ENCODE peak calls at places on chromosomes 2 and 18, in five cellular contexts. Z, Q, J, H and F are unnamed samples.
A peak's percentile ranks its signal among the peaks of the same experiment; 100 is the strongest.

GRCh38 chr2:42359304-42359749 is 1.7 kb downstream of the COX7A2L start:
- DNase-seq in Z (no peak), Q (no peak), J (peak; percentile 17), H (no peak), F (no peak)

GRCh38 chr2:63050916-63051794 is 525 bp downstream of the OTX1 start:
- DNase-seq in Z (no peak), Q (no peak), J (no peak), H (no peak), F (no peak)

GRCh38 chr2:74887961-74888670 is 54.2 kb downstream of the HK2 start:
- DNase-seq in Z (no peak), Q (no peak), J (peak; percentile 55), H (no peak), F (no peak)

GRCh38 chr2:41199320-41199719 is 747.4 kb upstream of the SLC8A1 start:
- DNase-seq in Z (no peak), Q (no peak), J (no peak), H (no peak), F (no peak)

GRCh38 chr2:190947139-190947538 is 66.5 kb downstream of the GLS start:
- DNase-seq in Z (no peak), Q (no peak), J (peak; percentile 40), H (peak; percentile 80), F (no peak)

GRCh38 chr2:156784034-156784433 is 347.9 kb downstream of the GPD2 start:
- DNase-seq in Z (no peak), Q (no peak), J (no peak), H (no peak), F (no peak)

GRCh38 chr2:33238111-33238510 is 238.3 kb upstream of the RASGRP3 start:
- DNase-seq in Z (no peak), Q (no peak), J (peak; percentile 94), H (no peak), F (no peak)

GRCh38 chr2:240060977-240061591 is 7.8 kb upstream of the OR6B3 start:
- DNase-seq in Z (no peak), Q (no peak), J (peak; percentile 57), H (peak; percentile 54), F (peak; percentile 11)

GRCh38 chr18:77078671-77079070 is 53.9 kb downstream of the MBP start:
- DNase-seq in Z (no peak), Q (no peak), J (no peak), H (no peak), F (no peak)

GRCh38 chr18:27789406-27789805 is 387.5 kb downstream of the CDH2 start:
- DNase-seq in Z (no peak), Q (no peak), J (no peak), H (no peak), F (no peak)

GRCh38 chr2:105861198-105861597 is 116.5 kb downstream of the NCK2 start:
- DNase-seq in Z (no peak), Q (no peak), J (no peak), H (no peak), F (no peak)

GRCh38 chr2:99984781-99985525 is 157.4 kb downstream of the AFF3 start:
- DNase-seq in Z (no peak), Q (no peak), J (peak; percentile 73), H (no peak), F (no peak)

GRCh38 chr2:232511336-232511863 is 8.8 kb upstream of the PRSS56 start:
- DNase-seq in Z (no peak), Q (no peak), J (no peak), H (no peak), F (no peak)

DNA sequence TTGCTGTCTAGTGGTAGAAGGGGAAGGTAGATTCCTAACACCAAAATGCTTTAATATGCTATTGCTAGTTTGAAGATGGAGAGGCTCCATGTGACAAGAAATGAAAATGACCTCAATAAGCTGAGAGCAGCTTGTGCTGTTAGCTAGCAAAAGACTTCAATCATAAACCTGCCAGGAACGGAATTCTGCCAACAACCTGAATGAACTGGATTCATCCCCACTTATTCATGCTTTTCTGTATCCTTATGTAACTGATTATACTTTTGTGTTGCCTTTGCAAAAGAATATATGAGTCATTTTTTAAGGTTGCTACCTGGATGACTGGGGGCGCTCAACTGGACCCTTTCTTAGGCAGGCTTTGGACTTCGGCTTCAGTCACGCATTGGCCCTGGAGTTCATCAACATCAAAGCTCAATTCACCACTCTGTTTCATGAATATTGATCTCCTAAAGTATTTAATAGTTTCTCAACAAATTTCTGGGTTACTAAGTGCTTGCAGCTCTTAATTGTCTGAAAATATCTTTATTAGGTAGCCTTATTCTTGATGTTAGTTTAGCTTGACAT is 97.5 kb upstream of the KCNJ3 start:
- DNase-seq in Z (no peak), Q (no peak), J (no peak), H (no peak), F (no peak)
- H3K27ac ChIP-seq in Z (no peak overlapping the region), Q (no peak overlapping the region), J (no peak overlapping the region), H (no peak overlapping the region), F (no peak overlapping the region)

DNA sequence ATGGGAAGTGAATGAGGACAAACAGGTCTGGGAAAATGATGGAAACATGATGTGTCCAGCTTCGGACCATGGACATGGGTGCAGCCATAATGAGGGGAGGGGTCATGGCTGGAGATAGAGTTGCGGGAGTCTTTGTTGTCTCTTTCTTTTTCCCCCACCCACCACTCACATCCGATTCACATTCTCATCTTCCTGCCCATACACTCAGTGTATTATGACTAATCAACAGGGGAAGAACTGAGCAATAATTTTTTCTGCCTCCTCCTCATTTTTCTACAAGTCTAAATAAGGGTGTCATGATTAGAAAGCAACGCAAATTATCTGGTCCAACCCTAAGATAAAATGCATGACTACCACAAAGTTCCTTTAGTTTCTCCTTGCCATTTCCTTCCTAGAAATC is 5.7 kb upstream of the SERPINB2 start:
- DNase-seq in Z (no peak), Q (no peak), J (peak; percentile 65), H (no peak), F (no peak)
- H3K27ac ChIP-seq in Z (no peak overlapping the region), Q (no peak overlapping the region), J (no peak overlapping the region), H (peak overlapping the region; percentile 49), F (no peak overlapping the region)

GRCh38 chr2:157827377-157827776 is 48.8 kb downstream of the ACVR1 start:
- DNase-seq in Z (no peak), Q (no peak), J (no peak), H (no peak), F (no peak)

GRCh38 chr2:157830696-157831570 is 45.2 kb downstream of the ACVR1 start:
- DNase-seq in Z (no peak), Q (peak; percentile 57), J (peak; percentile 97), H (peak; percentile 82), F (no peak)

GRCh38 chr2:157835425-157835824 is 40.7 kb downstream of the ACVR1 start:
- DNase-seq in Z (no peak), Q (no peak), J (no peak), H (no peak), F (no peak)

GRCh38 chr2:157833721-157834120 is 42.4 kb downstream of the ACVR1 start:
- DNase-seq in Z (no peak), Q (no peak), J (no peak), H (no peak), F (no peak)

GRCh38 chr2:157831573-157832315 is 44.4 kb downstream of the ACVR1 start:
- DNase-seq in Z (no peak), Q (no peak), J (no peak), H (no peak), F (no peak)
- H3K27ac ChIP-seq in Z (peak overlapping the region; percentile 91), Q (peak overlapping the region; percentile 87), J (peak overlapping the region; percentile 92), H (peak overlapping the region; percentile 92), F (peak overlapping the region; percentile 72)

DNA sequence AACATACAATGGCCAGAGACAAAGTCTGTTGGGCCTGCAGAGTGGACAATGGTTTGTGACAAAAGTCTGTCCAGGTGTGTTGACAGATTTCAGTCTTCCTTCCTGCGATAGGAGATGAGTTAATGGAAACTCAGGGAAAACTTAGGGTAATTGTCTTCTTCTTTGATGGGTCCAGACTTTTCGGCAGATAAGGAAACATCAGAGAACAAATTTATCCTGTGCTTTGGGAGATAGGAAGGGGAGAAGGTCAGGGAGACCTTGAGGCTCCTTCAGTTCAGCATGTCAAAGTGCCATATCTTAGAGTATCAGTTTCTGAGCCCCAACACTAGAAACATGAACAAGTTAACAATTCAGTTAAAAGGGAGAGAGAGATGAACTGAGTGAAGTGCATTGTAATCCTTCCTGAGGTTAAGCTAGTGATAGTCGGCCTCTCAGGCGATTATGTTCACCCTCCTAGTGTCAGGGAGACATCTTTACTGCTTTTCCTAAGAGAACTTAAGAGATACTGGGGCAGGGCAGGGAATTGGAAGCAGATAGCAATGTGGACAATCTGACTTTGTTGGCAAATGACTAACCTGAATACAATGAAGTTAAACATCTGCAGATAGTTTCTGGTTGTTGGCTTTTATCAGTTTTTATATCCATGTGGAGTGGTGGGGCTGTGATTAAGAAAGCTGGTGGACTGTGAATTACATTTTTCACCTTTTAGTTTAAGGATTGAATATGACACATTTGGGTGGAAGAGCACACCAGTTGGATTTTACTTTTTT is 248.8 kb upstream of the FN1 start:
- DNase-seq in Z (no peak), Q (no peak), J (peak; percentile 76), H (peak; percentile 71), F (no peak)
- H3K27ac ChIP-seq in Z (no peak overlapping the region), Q (peak overlapping the region; percentile 36), J (peak overlapping the region; percentile 26), H (peak overlapping the region; percentile 37), F (no peak overlapping the region)

GRCh38 chr2:159114835-159115234 is 146.4 kb downstream of the TANC1 start:
- DNase-seq in Z (no peak), Q (no peak), J (no peak), H (no peak), F (no peak)

GRCh38 chr2:159109552-159109951 is 141.1 kb downstream of the TANC1 start:
- DNase-seq in Z (no peak), Q (no peak), J (no peak), H (no peak), F (no peak)

GRCh38 chr2:159108178-159108893 is 139.9 kb downstream of the TANC1 start:
- DNase-seq in Z (no peak), Q (no peak), J (no peak), H (no peak), F (no peak)

GRCh38 chr2:159111346-159111922 is 143.0 kb downstream of the TANC1 start:
- DNase-seq in Z (no peak), Q (no peak), J (no peak), H (no peak), F (no peak)

GRCh38 chr2:159110784-159111183 is 142.3 kb downstream of the TANC1 start:
- DNase-seq in Z (no peak), Q (no peak), J (no peak), H (no peak), F (no peak)
- H3K27ac ChIP-seq in Z (no peak overlapping the region), Q (no peak overlapping the region), J (no peak overlapping the region), H (no peak overlapping the region), F (no peak overlapping the region)

GRCh38 chr2:7037340-7038333 is 120.4 kb downstream of the RNF144A start:
- DNase-seq in Z (no peak), Q (peak; percentile 71), J (peak; percentile 54), H (no peak), F (peak; percentile 84)
- H3K27ac ChIP-seq in Z (no peak overlapping the region), Q (no peak overlapping the region), J (no peak overlapping the region), H (no peak overlapping the region), F (peak overlapping the region; percentile 58)

DNA sequence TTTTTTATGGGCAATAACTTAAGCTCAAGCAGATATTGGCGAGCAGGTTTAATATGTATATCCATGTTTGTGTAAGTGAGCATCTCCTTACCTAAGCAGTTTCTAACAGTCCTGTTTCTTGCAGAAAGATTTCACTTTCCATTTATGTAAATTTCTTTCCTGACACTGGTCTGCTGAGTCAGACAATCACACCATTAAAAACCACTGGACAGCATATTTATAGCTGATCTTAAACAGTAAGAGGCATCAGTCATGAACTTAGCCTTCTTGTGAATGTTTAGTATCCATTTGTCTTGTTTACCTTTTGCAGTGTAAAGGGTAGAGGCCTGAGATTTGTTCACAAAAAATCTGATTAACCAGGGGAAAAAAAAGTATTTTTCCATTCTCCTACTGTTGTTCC is 521.1 kb upstream of the NRP2 start:
- DNase-seq in Z (no peak), Q (no peak), J (peak; percentile 26), H (no peak), F (no peak)
- H3K27ac ChIP-seq in Z (no peak overlapping the region), Q (no peak overlapping the region), J (no peak overlapping the region), H (no peak overlapping the region), F (no peak overlapping the region)

GRCh38 chr18:55449412-55450140 is 138.4 kb downstream of the TCF4 start:
- DNase-seq in Z (no peak), Q (no peak), J (no peak), H (no peak), F (no peak)
- H3K27ac ChIP-seq in Z (no peak overlapping the region), Q (no peak overlapping the region), J (no peak overlapping the region), H (no peak overlapping the region), F (no peak overlapping the region)